ENCODE peak calls at places on chromosome 6, in nine cellular contexts. S is right atrium auricular region, C is retinal pigment epithelial cell, K is fibroblast of mammary gland, I is fibroblast of pulmonary artery, E is heart left ventricle, M is pancreas, X is breast epithelium, N is adrenal gland. R is an unnamed sample.

GRCh38 chr6:33279257-33279695 is 2.4 kb downstream of the B3GALT4 start:
- DNase-seq in X (no peak), E (no peak), I (no peak), K (no peak), C (no peak), N (no peak), M (no peak), S (no peak), R (no peak)

GRCh38 chr6:83536034-83536646 is 23.8 kb downstream of the PRSS35 start:
- DNase-seq in X (no peak), M (peak; percentile 25), S (no peak), I (peak; percentile 69), K (peak; percentile 62), E (no peak), N (peak; percentile 81), C (no peak), R (no peak)

GRCh38 chr6:38806271-38806670 is 91.2 kb downstream of the DNAH8 start:
- DNase-seq in C (no peak), I (no peak), K (no peak), E (no peak), N (no peak), M (no peak), S (no peak), X (no peak), R (no peak)

GRCh38 chr6:39224058-39224457 is 5.2 kb downstream of the KCNK5 start:
- DNase-seq in C (no peak), K (no peak), M (no peak), S (no peak), X (no peak), E (no peak), N (no peak), I (no peak), R (no peak)

GRCh38 chr6:137217801-137218472 is 1.2 kb downstream of the IFNGR1 start:
- DNase-seq in E (peak; percentile 44), S (no peak), M (peak; percentile 36), C (no peak), I (peak; percentile 42), K (peak; percentile 75), N (peak; percentile 67), X (no peak), R (no peak)

GRCh38 chr6:12545837-12546658 is 170.5 kb upstream of the PHACTR1 start:
- DNase-seq in S (no peak), I (peak; percentile 86), N (no peak), M (no peak), C (peak; percentile 61), X (no peak), K (peak; percentile 43), E (no peak), R (peak; percentile 37)

GRCh38 chr6:132830236-132830799 is 15.9 kb downstream of the RPS12 start:
- DNase-seq in K (peak; percentile 56), X (no peak), I (peak; percentile 62), E (no peak), N (no peak), S (no peak), C (no peak), M (no peak), R (no peak)

GRCh38 chr6:39029156-39030011 is 19.2 kb upstream of the GLP1R start:
- DNase-seq in C (no peak), E (no peak), S (no peak), N (no peak), M (no peak), I (peak; percentile 11), K (peak; percentile 3), X (no peak), R (no peak)

GRCh38 chr6:79833264-79833663 is 114.1 kb downstream of the ELOVL4 start:
- DNase-seq in K (peak; percentile 7), X (no peak), I (no peak), S (no peak), N (no peak), E (no peak), M (no peak), C (no peak), R (no peak)

GRCh38 chr6:34514593-34515472 is 41.3 kb downstream of the SPDEF start:
- DNase-seq in I (peak; percentile 88), C (no peak), N (peak; percentile 81), K (peak; percentile 48), X (no peak), E (no peak), S (no peak), M (no peak), R (no peak)

GRCh38 chr6:148935705-148936306 is 189.0 kb downstream of the UST start:
- DNase-seq in X (no peak), M (no peak), E (no peak), S (no peak), C (peak; percentile 32), N (no peak), I (peak; percentile 27), K (peak; percentile 81), R (peak; percentile 8)

DNA sequence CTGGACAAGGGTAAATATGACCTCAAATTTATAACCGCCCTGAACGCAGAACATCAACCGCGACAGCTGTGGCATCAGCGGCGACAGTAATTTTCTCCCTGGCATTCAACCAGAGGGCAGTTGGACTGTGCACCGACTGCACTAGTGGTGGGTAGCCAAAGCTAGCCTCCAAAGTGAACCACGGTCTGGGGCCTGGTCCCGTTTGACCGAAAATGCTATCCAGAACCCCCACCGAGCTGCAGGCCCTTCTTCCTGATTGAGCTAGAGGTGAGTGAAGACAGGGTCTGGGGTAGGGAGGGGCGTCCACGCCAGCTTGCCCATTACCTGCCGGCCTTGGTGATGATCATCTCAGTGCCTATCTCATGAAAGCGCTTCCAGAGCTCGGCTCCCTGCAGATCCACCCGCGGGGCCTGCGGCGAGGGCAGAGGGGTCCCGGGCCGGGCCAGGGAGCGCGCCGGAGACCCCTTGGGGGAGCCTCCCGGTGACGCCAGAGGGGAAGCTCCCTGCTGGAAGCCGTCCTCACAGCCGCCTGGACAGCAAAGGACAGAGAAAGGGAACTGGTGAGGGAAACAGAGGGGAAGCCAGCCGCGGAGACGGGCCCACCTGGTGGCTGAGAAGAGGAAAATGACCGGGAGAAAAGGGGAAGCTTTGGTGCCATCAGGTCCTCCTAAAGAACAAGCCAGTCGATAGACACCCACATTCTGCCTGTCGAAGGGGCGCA is 2.0 kb downstream of the TBX18 start:
- DNase-seq in I (peak; percentile 74), C (no peak), N (no peak), X (no peak), M (no peak), E (peak; percentile 33), K (peak; percentile 60), S (no peak), R (no peak)
- TF ChIP-seq CTCF in I (peak; percentile 35), C (peak; percentile 36), N (no peak), X (no peak), M (no peak), E (no peak), K (peak; percentile 37), S (no peak), R (peak; percentile 34)

GRCh38 chr6:57177545-57178225 is 5.6 kb downstream of the BAG2 start:
- DNase-seq in M (no peak), S (peak; percentile 88), I (peak; percentile 74), K (peak; percentile 64), E (peak; percentile 58), C (no peak), X (no peak), N (no peak), R (no peak)

GRCh38 chr6:57174511-57174907 is 2.4 kb downstream of the BAG2 start:
- DNase-seq in S (no peak), N (no peak), K (no peak), I (no peak), M (no peak), X (no peak), C (no peak), E (no peak), R (no peak)

GRCh38 chr6:57172136-57173055 is at the start of gene BAG2:
- DNase-seq in K (peak; percentile 89), S (peak; percentile 92), I (peak; percentile 91), X (peak; percentile 66), C (peak; percentile 53), N (peak; percentile 95), E (peak; percentile 93), M (peak; percentile 87), R (peak; percentile 62)

GRCh38 chr6:57173056-57173885 is 1.1 kb downstream of the BAG2 start:
- DNase-seq in C (no peak), N (no peak), K (no peak), E (peak; percentile 33), X (no peak), I (peak; percentile 43), S (no peak), M (peak; percentile 21), R (no peak)

GRCh38 chr6:57173886-57174510 is 1.9 kb downstream of the BAG2 start:
- DNase-seq in E (no peak), M (no peak), S (no peak), X (no peak), C (no peak), N (no peak), K (peak; percentile 87), I (peak; percentile 80), R (peak; percentile 56)
- H3K4me3 ChIP-seq in E (peak overlapping the region; percentile 71), M (no peak overlapping the region), S (peak overlapping the region; percentile 74), X (no peak overlapping the region), C (peak overlapping the region; percentile 77), N (peak overlapping the region; percentile 60), K (peak overlapping the region; percentile 97), I (peak overlapping the region; percentile 70), R (peak overlapping the region; percentile 70)

DNA sequence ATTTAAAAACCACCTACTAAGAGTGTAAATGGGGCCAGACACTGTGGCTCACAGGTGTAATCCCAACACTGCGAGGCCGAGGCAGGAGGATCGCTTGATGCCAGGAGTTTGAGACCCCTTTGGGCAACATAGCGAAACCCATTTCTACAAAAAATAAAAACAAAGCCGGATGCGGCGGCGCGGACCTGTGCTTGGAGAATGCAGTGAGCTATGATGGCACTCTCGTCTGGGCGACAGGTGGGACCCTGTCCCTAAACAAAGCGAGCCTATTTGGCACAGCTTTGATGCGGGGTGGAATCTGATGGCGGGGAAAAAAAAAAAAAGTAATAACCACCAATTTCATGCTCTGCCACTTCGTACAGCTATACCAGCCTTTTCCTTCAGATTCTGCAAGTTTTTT is 1.1 kb downstream of the TCP1 start:
- DNase-seq in N (no peak), M (no peak), S (no peak), X (no peak), K (no peak), I (no peak), C (no peak), E (no peak), R (no peak)
- TF ChIP-seq CTCF in N (no peak), M (no peak), S (no peak), X (no peak), K (no peak), I (no peak), C (no peak), E (no peak), R (no peak)

GRCh38 chr6:167825759-167826229 is 917 bp upstream of the AFDN start:
- DNase-seq in E (peak; percentile 38), X (peak; percentile 74), N (peak; percentile 63), C (no peak), M (peak; percentile 74), S (no peak), I (peak; percentile 49), K (no peak), R (no peak)

GRCh38 chr6:167827588-167828324 is 1.0 kb downstream of the AFDN start:
- DNase-seq in E (peak; percentile 43), C (no peak), M (peak; percentile 57), S (no peak), I (peak; percentile 55), X (no peak), K (no peak), N (peak; percentile 74), R (no peak)

GRCh38 chr6:167828325-167828956 is 1.7 kb downstream of the AFDN start:
- DNase-seq in I (no peak), S (no peak), X (no peak), E (no peak), N (no peak), C (no peak), K (no peak), M (no peak), R (no peak)

GRCh38 chr6:167826230-167827061 is at the start of gene AFDN:
- DNase-seq in K (no peak), S (peak; percentile 68), C (no peak), E (peak; percentile 77), I (peak; percentile 51), M (peak; percentile 80), X (peak; percentile 78), N (peak; percentile 81), R (no peak)

GRCh38 chr6:167827062-167827587 is 414 bp downstream of the AFDN start:
- DNase-seq in K (no peak), I (peak; percentile 30), C (no peak), N (no peak), E (peak; percentile 43), S (no peak), X (no peak), M (peak; percentile 39), R (no peak)
- H3K4me3 ChIP-seq in K (peak overlapping the region; percentile 64), I (peak overlapping the region; percentile 72), C (peak overlapping the region; percentile 87), N (peak overlapping the region; percentile 84), E (peak overlapping the region; percentile 78), S (peak overlapping the region; percentile 74), X (peak overlapping the region; percentile 80), M (peak overlapping the region; percentile 68), R (peak overlapping the region; percentile 64)

R was measured in AG09309.